ENCODE peak calls at places on chromosome 9, in seven cellular contexts. L is fibroblast of mammary gland; O is NCI-H524 treated with DMSO at 0.1 percent for 48 hours; J is activated naive CD4-positive, alpha-beta T cell; X is substantia nigra; S is NCI-H1436; V is aorta. U is an unnamed sample.
A peak's percentile ranks its signal among the peaks of the same experiment; 100 is the strongest.

GRCh38 chr9:96232539-96233241 is 69.3 kb downstream of the HSD17B3 start:
- DNase-seq in V (no peak), X (no peak), O (no peak), J (no peak), L (peak; percentile 91), S (peak; percentile 1), U (peak; percentile 87)

GRCh38 chr9:101586651-101587050 is 8.1 kb downstream of the PPP3R2 start:
- DNase-seq in V (no peak), J (no peak), L (no peak), O (no peak), S (no peak), X (no peak), U (no peak)

GRCh38 chr9:70805953-70806352 is 315.5 kb downstream of the TRPM3 start:
- DNase-seq in X (no peak), O (no peak), J (no peak), S (no peak), V (no peak), L (peak; percentile 58), U (no peak)

GRCh38 chr9:129823163-129823933 is 588 bp downstream of the TOR1A start:
- DNase-seq in O (no peak), J (no peak), V (no peak), X (no peak), S (no peak), L (peak; percentile 33), U (no peak)

GRCh38 chr9:99785010-99785590 is 36.6 kb upstream of the NR4A3 start:
- DNase-seq in V (no peak), L (no peak), S (no peak), J (no peak), O (no peak), X (no peak), U (no peak)

GRCh38 chr9:106653111-106653697 is 209.8 kb upstream of the ZNF462 start:
- DNase-seq in X (no peak), V (no peak), S (no peak), O (no peak), L (peak; percentile 84), J (no peak), U (no peak)

GRCh38 chr9:131085370-131086122 is 10.8 kb upstream of the AIF1L start:
- DNase-seq in J (no peak), X (no peak), L (no peak), V (no peak), S (no peak), O (no peak), U (no peak)

GRCh38 chr9:117448066-117448465 is 33.2 kb upstream of the ASTN2 start:
- DNase-seq in S (no peak), J (no peak), X (no peak), L (no peak), V (no peak), O (no peak), U (no peak)

U was measured in COLO829.